ENCODE peak calls at places on chromosomes 6 and 20, in six cellular contexts. E is psoas muscle, W is GM12878, R is adipocyte, C is H7, U is lung. A is an unnamed sample.

GRCh38 chr20:44394520-44395182 is 39.2 kb downstream of the HNF4A start:
- DNase-seq in E (no peak), W (no peak), U (no peak), C (peak; percentile 25), R (no peak), A (no peak)

GRCh38 chr6:50905297-50905696 is 86.6 kb downstream of the TFAP2B start:
- DNase-seq in R (no peak), W (no peak), E (no peak), U (no peak), C (no peak), A (no peak)

GRCh38 chr20:11193241-11193640 is 519.4 kb upstream of the JAG1 start:
- DNase-seq in R (peak; percentile 28), E (no peak), W (no peak), C (no peak), U (no peak), A (peak; percentile 77)

GRCh38 chr6:138231399-138231886 is 13.2 kb upstream of the PBOV1 start:
- DNase-seq in R (no peak), E (no peak), U (no peak), C (no peak), W (no peak), A (no peak)

GRCh38 chr6:44043479-44044153 is 83.6 kb downstream of the MRPL14 start:
- DNase-seq in R (no peak), W (no peak), C (peak; percentile 77), U (no peak), E (no peak), A (no peak)

GRCh38 chr6:41200296-41200900 is 551 bp downstream of the TREML2 start:
- DNase-seq in R (peak; percentile 44), C (no peak), W (peak; percentile 58), U (peak; percentile 49), E (no peak), A (peak; percentile 69)

GRCh38 chr6:121105461-121105860 is 228.8 kb downstream of the TBC1D32 start:
- DNase-seq in R (no peak), E (no peak), U (no peak), W (no peak), C (peak; percentile 3), A (no peak)

GRCh38 chr6:43885399-43886066 is 115.5 kb downstream of the VEGFA start:
- DNase-seq in E (no peak), C (no peak), R (no peak), U (no peak), W (no peak), A (no peak)

GRCh38 chr6:134177753-134178229 is 125.4 kb upstream of the SLC2A12 start:
- DNase-seq in E (no peak), U (no peak), R (peak; percentile 88), W (no peak), C (no peak), A (peak; percentile 90)

GRCh38 chr6:147156218-147156617 is 48.0 kb upstream of the STXBP5 start:
- DNase-seq in E (no peak), W (no peak), C (no peak), U (no peak), R (no peak), A (no peak)

GRCh38 chr20:61671559-61671958 is 394.1 kb downstream of the TAF4 start:
- DNase-seq in C (no peak), W (no peak), R (no peak), E (no peak), U (no peak), A (no peak)

GRCh38 chr20:49497217-49497560 is 14.7 kb upstream of the KCNB1 start:
- DNase-seq in E (no peak), R (no peak), C (no peak), W (no peak), U (no peak), A (no peak)

GRCh38 chr6:161400650-161401049 is 126.8 kb upstream of the AGPAT4 start:
- DNase-seq in C (no peak), R (no peak), E (no peak), U (no peak), W (no peak), A (no peak)

GRCh38 chr20:16554766-16555543 is 18.3 kb downstream of the KIF16B start:
- DNase-seq in U (no peak), R (no peak), C (no peak), W (no peak), E (no peak), A (no peak)

GRCh38 chr6:88349511-88349910 is 183.4 kb upstream of the CNR1 start:
- DNase-seq in E (no peak), U (no peak), C (no peak), R (peak; percentile 14), W (no peak), A (peak; percentile 26)

GRCh38 chr20:3781153-3781910 is at the start of gene SPEF1:
- DNase-seq in U (peak; percentile 84), E (peak; percentile 69), W (peak; percentile 33), C (peak; percentile 98), R (peak; percentile 97), A (peak; percentile 92)

GRCh38 chr6:36912583-36912982 is 26.8 kb downstream of the C6orf89 start:
- DNase-seq in R (peak; percentile 87), U (no peak), C (no peak), W (peak; percentile 72), E (no peak), A (peak; percentile 90)

GRCh38 chr6:104325341-104326172 is 534.2 kb downstream of the HACE1 start:
- DNase-seq in W (no peak), R (peak; percentile 54), U (no peak), C (peak; percentile 35), E (no peak), A (peak; percentile 11)

GRCh38 chr6:39558079-39558478 is 167.1 kb downstream of the KIF6 start:
- DNase-seq in E (no peak), U (no peak), R (no peak), C (no peak), W (no peak), A (no peak)

GRCh38 chr6:83006270-83006905 is 59.3 kb downstream of the UBE3D start:
- DNase-seq in W (no peak), C (no peak), U (no peak), E (no peak), R (no peak), A (no peak)

GRCh38 chr6:152341596-152341995 is 295.6 kb downstream of the SYNE1 start:
- DNase-seq in E (no peak), R (no peak), U (no peak), C (no peak), W (no peak), A (no peak)

DNA sequence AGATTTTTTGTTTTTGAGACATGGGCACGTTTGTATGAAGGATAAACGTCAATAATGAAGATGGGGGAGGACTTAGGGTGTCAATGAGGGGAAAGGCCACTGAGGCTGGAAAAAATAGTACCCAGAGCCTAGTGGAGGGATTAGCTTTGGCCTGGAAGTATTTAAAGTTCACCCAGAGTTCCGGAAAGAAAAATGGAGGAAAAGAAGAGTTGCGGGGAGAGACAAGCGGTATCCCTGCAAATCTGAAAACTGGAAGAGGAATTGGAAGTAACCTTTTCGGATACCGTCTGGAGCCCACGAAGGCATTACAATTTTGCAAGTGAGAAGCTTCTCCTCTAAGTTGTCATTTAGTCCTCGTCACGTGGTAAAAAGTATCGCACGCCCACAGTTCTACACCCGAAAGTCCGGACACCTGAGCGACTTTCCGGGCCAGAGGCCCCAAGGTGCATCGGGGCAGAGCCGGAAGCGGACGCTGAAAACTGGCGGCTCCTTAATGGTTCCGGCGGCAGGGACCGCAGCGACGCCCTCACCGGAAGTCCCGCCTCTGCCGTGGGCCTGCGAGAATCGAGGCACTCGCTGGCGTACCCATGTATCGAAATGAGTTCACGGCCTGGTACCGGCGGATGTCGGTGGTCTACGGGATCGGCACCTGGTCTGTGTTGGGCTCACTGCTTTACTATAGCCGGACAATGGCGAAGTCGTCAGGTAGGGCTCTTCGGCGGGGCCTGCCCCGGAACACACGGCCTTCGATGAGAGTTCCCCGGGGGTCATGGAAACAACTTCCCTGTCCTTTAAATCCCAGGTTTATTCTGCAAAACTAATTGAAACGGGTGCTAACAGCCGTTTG is at the start of gene SMIM26:
- DNase-seq in R (peak; percentile 97), U (peak; percentile 95), C (peak; percentile 88), W (peak; percentile 80), E (peak; percentile 95), A (peak; percentile 85)
- H3K4me3 ChIP-seq in R (peak within 1 kb of the TSS; percentile 97), U (peak within 1 kb of the TSS; percentile 78), C (peak within 1 kb of the TSS; percentile 85), W (peak within 1 kb of the TSS; percentile 98), E (peak within 1 kb of the TSS; percentile 95), A (peak within 1 kb of the TSS; percentile 65)

GRCh38 chr6:169452869-169453186 is 199.2 kb upstream of the THBS2 start:
- DNase-seq in R (no peak), U (no peak), W (no peak), C (no peak), E (no peak), A (peak; percentile 45)

GRCh38 chr6:169453221-169453620 is 199.6 kb upstream of the THBS2 start:
- DNase-seq in U (no peak), E (no peak), W (no peak), R (no peak), C (no peak), A (peak; percentile 48)

GRCh38 chr6:169454204-169454871 is 200.7 kb upstream of the THBS2 start:
- DNase-seq in W (no peak), R (peak; percentile 42), E (peak; percentile 45), U (no peak), C (no peak), A (peak; percentile 98)

GRCh38 chr6:169451065-169451840 is 197.6 kb upstream of the THBS2 start:
- DNase-seq in C (no peak), U (no peak), E (no peak), W (no peak), R (no peak), A (no peak)

GRCh38 chr6:169452117-169452868 is 198.6 kb upstream of the THBS2 start:
- DNase-seq in W (no peak), U (no peak), R (peak; percentile 86), C (no peak), E (peak; percentile 84), A (peak; percentile 94)
- H3K4me3 ChIP-seq in W (no peak overlapping the region), U (no peak overlapping the region), R (peak overlapping the region; percentile 72), C (no peak overlapping the region), E (peak overlapping the region; percentile 46), A (peak overlapping the region; percentile 56)

DNA sequence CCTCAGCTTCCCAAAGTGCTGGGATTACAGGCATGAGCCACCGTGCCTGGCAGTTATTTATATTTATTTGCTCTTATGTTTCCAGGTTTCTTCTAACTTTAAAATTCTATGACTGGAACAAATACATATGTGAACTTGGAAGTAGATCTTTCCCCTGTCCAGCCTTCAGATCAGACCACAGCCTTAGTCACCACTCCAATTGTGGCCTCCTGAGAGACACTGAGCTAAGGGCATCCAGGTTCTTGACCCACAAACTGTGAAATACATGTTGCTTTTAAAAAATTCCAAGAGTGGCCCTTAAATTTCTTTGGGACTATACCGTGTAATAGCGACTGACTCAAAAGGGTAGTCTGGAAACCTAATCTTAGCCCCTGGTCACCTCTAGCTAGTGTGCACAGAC is 1.5 kb upstream of the ADGRG6 start:
- DNase-seq in W (no peak), E (no peak), U (no peak), R (no peak), C (no peak), A (no peak)
- H3K4me3 ChIP-seq in W (no peak overlapping the region), E (no peak overlapping the region), U (no peak overlapping the region), R (no peak overlapping the region), C (no peak overlapping the region), A (no peak overlapping the region)

DNA sequence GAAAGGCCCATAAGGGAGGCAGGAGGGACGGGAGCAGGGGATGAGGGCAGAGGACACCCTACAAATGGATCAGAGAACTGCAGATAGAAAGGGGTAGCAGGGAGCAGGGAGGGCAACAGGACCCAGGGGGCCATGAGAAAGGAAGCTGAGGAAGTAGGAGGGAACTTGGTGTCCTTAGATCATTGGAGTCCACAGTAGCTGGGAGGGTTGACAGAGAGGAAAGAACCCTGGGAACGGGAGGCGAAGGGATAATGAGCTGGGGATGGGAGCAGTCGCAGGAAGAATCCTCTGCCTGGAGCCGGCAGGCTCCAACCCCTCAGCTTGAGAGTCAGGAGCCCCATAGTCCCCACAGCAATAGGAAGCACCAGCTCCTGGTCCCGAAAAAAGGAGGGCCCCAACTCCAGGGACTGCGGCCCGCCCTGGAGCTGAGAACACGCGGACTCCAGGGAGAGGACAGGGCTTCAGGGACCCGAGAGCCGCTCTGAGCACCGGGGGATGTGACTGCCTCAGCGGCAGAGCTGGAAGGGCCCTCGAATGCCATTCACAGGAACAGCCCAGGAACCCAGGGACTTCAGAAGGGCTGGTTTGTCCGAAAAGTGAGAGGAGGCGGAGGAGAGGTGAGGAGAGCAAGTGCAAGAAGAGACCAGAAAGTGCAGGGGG is 32.7 kb downstream of the HLA-A start:
- DNase-seq in C (peak; percentile 70), R (no peak), W (no peak), E (no peak), U (no peak), A (no peak)
- H3K4me3 ChIP-seq in C (peak overlapping the region; percentile 37), R (peak overlapping the region; percentile 87), W (no peak overlapping the region), E (peak overlapping the region; percentile 75), U (peak overlapping the region; percentile 43), A (peak overlapping the region; percentile 7)